ENCODE peak calls at places on chromosomes 1 and 21, in four cellular contexts. W, U, G and Q are unnamed samples.

GRCh38 chr1:236451796-236452373 is 57.8 kb downstream of the EDARADD start:
- DNase-seq in W (no peak), U (peak; percentile 51), G (peak; percentile 45), Q (peak; percentile 51)

GRCh38 chr1:19479351-19480120 is 5.8 kb downstream of the CAPZB start:
- DNase-seq in W (no peak), U (no peak), G (no peak), Q (no peak)

GRCh38 chr1:67332653-67333529 is 25.2 kb downstream of the IL12RB2 start:
- DNase-seq in W (no peak), U (peak; percentile 64), G (peak; percentile 90), Q (no peak)

GRCh38 chr1:118185083-118185899 is at the start of gene SPAG17:
- DNase-seq in W (no peak), U (peak; percentile 27), G (peak; percentile 72), Q (peak; percentile 56)

GRCh38 chr1:230127105-230128054 is 60.3 kb downstream of the GALNT2 start:
- DNase-seq in W (no peak), U (no peak), G (no peak), Q (no peak)

GRCh38 chr1:198304431-198304830 is 147.6 kb downstream of the NEK7 start:
- DNase-seq in W (no peak), U (no peak), G (no peak), Q (no peak)

GRCh38 chr21:45934570-45934969 is 47.0 kb upstream of the COL6A1 start:
- DNase-seq in W (no peak), U (no peak), G (no peak), Q (no peak)

GRCh38 chr1:89640440-89640839 is 7.5 kb downstream of the LRRC8C start:
- DNase-seq in W (no peak), U (no peak), G (no peak), Q (no peak)